ENCODE peak calls at places on chromosomes 5 and 9, in four cellular contexts. Z is sigmoid colon; H is CD8-positive, alpha-beta T cell; D is adrenal gland. W is an unnamed sample.

GRCh38 chr9:37011530-37011929 is 22.5 kb downstream of the PAX5 start:
- DNase-seq in Z (no peak), H (no peak), D (no peak), W (no peak)

GRCh38 chr5:117230375-117230774 is 655.8 kb upstream of the SEMA6A start:
- DNase-seq in Z (no peak), H (no peak), D (no peak), W (no peak)

GRCh38 chr5:152523964-152524363 is 118.9 kb upstream of the NMUR2 start:
- DNase-seq in Z (no peak), H (no peak), D (no peak), W (no peak)

GRCh38 chr9:99030082-99030481 is 74.8 kb upstream of the TGFBR1 start:
- DNase-seq in Z (no peak), H (no peak), D (no peak), W (no peak)

GRCh38 chr5:140588311-140589070 is 23.9 kb downstream of the SLC35A4 start:
- DNase-seq in Z (no peak), H (no peak), D (no peak), W (no peak)

GRCh38 chr5:93964421-93964820 is 223.0 kb upstream of the POU5F2 start:
- DNase-seq in Z (no peak), H (no peak), D (no peak), W (no peak)

GRCh38 chr5:173512637-173513435 is 103.6 kb downstream of the BOD1 start:
- DNase-seq in Z (no peak), H (no peak), D (no peak), W (no peak)

GRCh38 chr9:124054671-124055212 is 43.2 kb downstream of the LHX2 start:
- DNase-seq in Z (no peak), H (no peak), D (no peak), W (no peak)

GRCh38 chr5:75601567-75601966 is 9.7 kb upstream of the ANKDD1B start:
- DNase-seq in Z (no peak), H (no peak), D (no peak), W (no peak)

GRCh38 chr9:35820076-35820475 is 5.2 kb upstream of the HINT2 start:
- DNase-seq in Z (no peak), H (no peak), D (no peak), W (no peak)

GRCh38 chr5:143161893-143162520 is 241.5 kb downstream of the NR3C1 start:
- DNase-seq in Z (peak), H (no peak), D (no peak), W (no peak)

GRCh38 chr5:133396724-133397123 is 215.6 kb downstream of the FSTL4 start:
- DNase-seq in Z (no peak), H (peak), D (no peak), W (no peak)

DNA sequence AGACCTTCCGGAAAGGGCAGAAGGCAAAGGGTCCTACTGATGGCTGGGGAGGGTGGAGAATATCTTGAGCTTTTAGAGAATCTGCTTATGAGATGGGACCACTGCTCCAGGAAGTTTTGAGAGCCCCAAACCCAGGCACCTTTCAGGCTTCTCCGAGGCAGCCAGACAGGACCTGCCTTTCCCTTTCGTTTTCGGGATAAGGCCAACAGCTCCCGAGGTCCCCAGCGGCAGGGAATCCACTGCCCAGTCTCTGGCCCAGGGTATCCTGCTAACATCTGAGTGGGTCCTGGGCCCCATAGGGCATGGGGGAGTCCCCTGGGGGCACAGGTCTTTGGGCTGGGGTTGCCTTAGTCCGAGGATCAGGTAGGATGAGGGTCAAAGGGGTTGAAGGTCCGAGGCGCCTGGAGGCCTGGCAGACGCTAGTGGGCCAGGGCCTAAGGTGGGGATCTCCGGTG is 3.3 kb downstream of the PITX1 start:
- DNase-seq in Z (no peak), H (no peak), D (no peak), W (no peak)
- H3K27ac ChIP-seq in Z (no peak), H (no peak), D (no peak), W (no peak)

GRCh38 chr5:149223081-149223848 is 48.4 kb upstream of the AFAP1L1 start:
- DNase-seq in Z (no peak), H (no peak), D (peak), W (peak)

GRCh38 chr5:149224282-149224681 is 47.4 kb upstream of the AFAP1L1 start:
- DNase-seq in Z (no peak), H (no peak), D (no peak), W (no peak)

GRCh38 chr5:149227168-149227826 is 44.4 kb upstream of the AFAP1L1 start:
- DNase-seq in Z (no peak), H (no peak), D (no peak), W (no peak)

GRCh38 chr5:149229298-149229937 is 42.2 kb upstream of the AFAP1L1 start:
- DNase-seq in Z (no peak), H (no peak), D (no peak), W (no peak)

DNA sequence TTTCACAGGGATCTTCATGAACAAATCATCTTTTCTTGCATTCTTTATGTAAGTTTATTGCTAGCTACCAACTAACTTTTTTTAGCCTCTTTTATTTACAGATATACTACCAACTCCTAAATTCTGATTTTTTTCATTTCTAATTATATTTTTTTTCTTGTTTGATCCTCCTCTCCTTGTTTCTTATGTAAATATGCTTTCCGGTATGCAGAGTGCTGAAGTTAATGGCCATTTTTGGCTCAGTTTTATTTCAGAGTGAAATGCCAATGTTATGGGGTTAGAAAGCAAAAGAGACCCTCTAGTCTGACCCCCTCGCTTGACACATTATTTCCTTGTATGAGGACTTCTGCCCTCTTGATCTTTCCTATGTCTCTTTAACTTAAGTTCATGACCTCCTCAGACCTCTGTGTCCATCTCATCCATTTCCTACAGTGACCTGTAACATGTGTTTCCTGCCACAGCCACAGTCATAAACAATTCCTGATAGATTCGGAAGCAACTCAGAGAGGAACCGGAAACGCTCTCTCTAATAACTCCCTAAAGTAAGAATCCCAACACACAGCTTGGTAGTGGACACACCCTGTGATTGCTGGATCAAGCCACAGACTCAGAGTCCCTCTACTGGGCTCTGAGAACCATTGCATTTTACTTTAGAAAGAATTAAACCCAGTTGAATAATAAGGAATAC is 42.9 kb upstream of the AFAP1L1 start:
- DNase-seq in Z (peak), H (no peak), D (peak), W (peak)
- TF ChIP-seq CTCF in Z (peak), H (no peak), D (peak), W (peak)

DNA sequence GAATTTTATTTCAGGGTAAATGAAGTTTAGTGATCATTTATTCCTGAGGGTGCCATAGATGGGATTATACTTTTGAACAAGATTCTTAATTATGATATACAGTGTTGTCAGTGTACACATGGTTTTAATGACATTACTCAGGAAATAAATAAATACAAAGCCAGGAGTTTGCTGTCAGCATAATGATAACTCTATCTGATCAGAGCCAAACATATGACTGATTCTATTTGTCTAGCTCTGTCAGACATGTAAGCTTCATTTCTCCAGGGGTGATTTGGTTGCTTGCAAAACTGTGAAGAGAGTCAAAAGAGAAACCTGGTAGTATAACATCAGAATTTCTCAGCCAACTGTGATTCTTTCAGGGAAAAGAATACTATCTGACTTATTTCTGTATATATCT is 1425.8 kb upstream of the C9orf72 start:
- DNase-seq in Z (no peak), H (no peak), D (no peak), W (no peak)
- H3K4me3 ChIP-seq in Z (no peak), H (no peak), D (no peak), W (no peak)

GRCh38 chr5:177300971-177301370 is 2.5 kb downstream of the RAB24 start:
- DNase-seq in Z (no peak), H (no peak), D (no peak), W (no peak)
- H3K27ac ChIP-seq in Z (peak), H (peak), D (peak), W (no peak)

W was measured in endodermal cell.